ENCODE peak calls at places on chromosomes 4 and X, in seven cellular contexts. C is NCI-H2081; J is GM18507; P is hypothalamus; M is Ammon's horn; Z is stimulated activated CD4-positive, alpha-beta T cell treated with anti-CD3 and anti-CD28 coated beads, Interleukin-12 subunit alpha, Interleukin-12 subunit beta, amount 100 ng/mL, for 24 hours; F is neural crest cell. Y is an unnamed sample.

GRCh38 chr4:53100801-53101581 is 238.9 kb downstream of the RASL11B start:
- DNase-seq in C (no peak), J (no peak), P (no peak), M (no peak), Z (no peak), F (no peak), Y (no peak)

GRCh38 chr4:114364857-114365256 is 233.8 kb upstream of the UGT8 start:
- DNase-seq in C (no peak), J (no peak), P (no peak), M (no peak), Z (no peak), F (no peak), Y (no peak)

GRCh38 chr4:153143527-153144348 is 60.5 kb upstream of the TRIM2 start:
- DNase-seq in C (peak), J (no peak), P (no peak), M (no peak), Z (no peak), F (no peak), Y (no peak)

GRCh38 chrX:65926095-65927019 is 113.5 kb downstream of the VSIG4 start:
- DNase-seq in C (no peak), J (no peak), P (no peak), M (peak), Z (peak), F (no peak), Y (no peak)

GRCh38 chr4:185467101-185467500 is 4.4 kb downstream of the CCDC110 start:
- DNase-seq in C (no peak), J (no peak), P (no peak), M (no peak), Z (no peak), F (no peak), Y (no peak)

GRCh38 chr4:2057382-2058065 is 1.6 kb upstream of the NAT8L start:
- DNase-seq in C (no peak), J (no peak), P (no peak), M (no peak), Z (no peak), F (no peak), Y (no peak)

GRCh38 chrX:72127332-72127731 is 4.4 kb downstream of the RTL5 start:
- DNase-seq in C (no peak), J (no peak), P (no peak), M (no peak), Z (no peak), F (no peak), Y (no peak)

GRCh38 chrX:13780868-13781427 is 35.9 kb downstream of the GPM6B start:
- DNase-seq in C (no peak), J (no peak), P (no peak), M (no peak), Z (no peak), F (no peak), Y (no peak)

GRCh38 chr4:77921701-77922100 is 59.1 kb downstream of the MRPL1 start:
- DNase-seq in C (no peak), J (no peak), P (no peak), M (no peak), Z (no peak), F (no peak), Y (no peak)

GRCh38 chrX:110173192-110174175 is 144.4 kb downstream of the AMMECR1 start:
- DNase-seq in C (no peak), J (no peak), P (no peak), M (no peak), Z (no peak), F (no peak), Y (no peak)

GRCh38 chr4:56326363-56326762 is 60.9 kb downstream of the AASDH start:
- DNase-seq in C (no peak), J (no peak), P (no peak), M (no peak), Z (no peak), F (no peak), Y (no peak)

GRCh38 chr4:143352052-143352451 is 15.4 kb downstream of the GAB1 start:
- DNase-seq in C (peak), J (no peak), P (no peak), M (no peak), Z (no peak), F (no peak), Y (no peak)

GRCh38 chr4:145182212-145182611 is 1.8 kb upstream of the OTUD4 start:
- DNase-seq in C (no peak), J (no peak), P (no peak), M (no peak), Z (no peak), F (no peak), Y (no peak)

GRCh38 chr4:1851575-1852415 is 4.2 kb downstream of the LETM1 start:
- DNase-seq in C (no peak), J (no peak), P (no peak), M (no peak), Z (no peak), F (no peak), Y (peak)

GRCh38 chrX:73851014-73852009 is 288.3 kb downstream of the CHIC1 start:
- DNase-seq in C (peak), J (no peak), P (no peak), M (no peak), Z (no peak), F (no peak), Y (peak)